ENCODE peak calls at places on chromosome 14, in four cellular contexts. Q, U, G and K are unnamed samples.

GRCh38 chr14:34755215-34755614 is 40.8 kb upstream of the CFL2 start:
- DNase-seq in Q (no peak), U (no peak), G (no peak), K (no peak)

GRCh38 chr14:102517412-102518062 is 8.0 kb upstream of the ANKRD9 start:
- DNase-seq in G (peak), Q (peak), U (peak), K (no peak)

GRCh38 chr14:92108345-92109254 is 2.2 kb upstream of the ATXN3 start:
- DNase-seq in Q (no peak), G (peak), U (peak), K (no peak)

GRCh38 chr14:28101992-28102391 is 664.6 kb upstream of the FOXG1 start:
- DNase-seq in Q (no peak), G (no peak), U (no peak), K (peak)

GRCh38 chr14:40252817-40253447 is 820.7 kb upstream of the FBXO33 start:
- DNase-seq in G (peak), Q (no peak), U (no peak), K (no peak)

GRCh38 chr14:104726600-104727451 is 2.8 kb downstream of the ADSS1 start:
- DNase-seq in Q (no peak), G (no peak), U (no peak), K (no peak)

GRCh38 chr14:31283568-31284252 is 76.1 kb upstream of the HECTD1 start:
- DNase-seq in Q (no peak), G (no peak), U (no peak), K (no peak)

GRCh38 chr14:55052259-55052930 is 948 bp downstream of the MAPK1IP1L start:
- DNase-seq in Q (no peak), U (no peak), G (no peak), K (no peak)

GRCh38 chr14:70893842-70894237 is 13.4 kb upstream of the PCNX1 start:
- DNase-seq in U (no peak), Q (no peak), G (no peak), K (no peak)

GRCh38 chr14:68089146-68089715 is 269.7 kb downstream of the RAD51B start:
- DNase-seq in G (peak), Q (no peak), U (no peak), K (no peak)

GRCh38 chr14:89827260-89827659 is 127.3 kb downstream of the EFCAB11 start:
- DNase-seq in Q (no peak), U (no peak), G (no peak), K (no peak)

GRCh38 chr14:94322648-94323570 is at the start of gene SERPINA6:
- DNase-seq in U (no peak), Q (no peak), G (no peak), K (no peak)

GRCh38 chr14:103607039-103607668 is 21.9 kb upstream of the KLC1 start:
- DNase-seq in Q (peak), G (peak), U (peak), K (peak)

GRCh38 chr14:32472512-32473472 is 143.7 kb downstream of the AKAP6 start:
- DNase-seq in U (no peak), G (no peak), Q (no peak), K (no peak)

GRCh38 chr14:64761441-64762043 is 57.3 kb downstream of the PLEKHG3 start:
- DNase-seq in G (no peak), U (no peak), Q (no peak), K (no peak)

GRCh38 chr14:92687681-92688433 is 60.6 kb downstream of the LGMN start:
- DNase-seq in U (no peak), G (peak), Q (peak), K (peak)

GRCh38 chr14:101110729-101111619 is 207.5 kb upstream of the RTL1 start:
- DNase-seq in Q (peak), G (no peak), U (peak), K (no peak)

GRCh38 chr14:71308671-71309070 is 401.4 kb downstream of the PCNX1 start:
- DNase-seq in G (no peak), U (no peak), Q (no peak), K (no peak)

GRCh38 chr14:64891839-64892375 is 12.2 kb upstream of the SPTB start:
- DNase-seq in G (no peak), U (no peak), Q (no peak), K (peak)

GRCh38 chr14:64673748-64674147 is 30.5 kb upstream of the PLEKHG3 start:
- DNase-seq in Q (no peak), U (no peak), G (peak), K (no peak)

GRCh38 chr14:42633504-42634095 is 1026.9 kb downstream of the LRFN5 start:
- DNase-seq in G (no peak), U (no peak), Q (no peak), K (no peak)

GRCh38 chr14:24880689-24881088 is 169.3 kb downstream of the STXBP6 start:
- DNase-seq in G (no peak), U (no peak), Q (no peak), K (no peak)

GRCh38 chr14:100827751-100828447 is 2.0 kb downstream of the MEG3 start:
- DNase-seq in Q (no peak), U (no peak), G (peak), K (peak)

GRCh38 chr14:101073598-101073965 is 170.1 kb upstream of the RTL1 start:
- DNase-seq in G (no peak), U (peak), Q (no peak), K (no peak)

GRCh38 chr14:21039059-21039422 is 3.1 kb upstream of the RNASE7 start:
- DNase-seq in U (no peak), Q (peak), G (peak), K (peak)

GRCh38 chr14:81927069-81927468 is 393.4 kb upstream of the SEL1L start:
- DNase-seq in Q (no peak), G (peak), U (no peak), K (peak)

GRCh38 chr14:100802179-100802578 is 23.7 kb upstream of the MEG3 start:
- DNase-seq in G (no peak), Q (no peak), U (no peak), K (no peak)

GRCh38 chr14:68995731-68996130 is 16.6 kb upstream of the ACTN1 start:
- DNase-seq in Q (no peak), G (no peak), U (no peak), K (no peak)

GRCh38 chr14:81172881-81173280 is 47.9 kb downstream of the GTF2A1 start:
- DNase-seq in U (no peak), Q (no peak), G (no peak), K (no peak)